ENCODE peak calls at places on chromosomes 2 and 18, in eight cellular contexts. W, A, J, V, X, O, U and Y are unnamed samples.

GRCh38 chr2:74991977-74992376 is 33.5 kb downstream of the POLE4 start:
- DNase-seq in J (peak; percentile 76), X (no peak), A (no peak), V (peak; percentile 67), W (no peak), U (no peak), O (no peak), Y (peak; percentile 82)

GRCh38 chr18:80109676-80110078 is 615 bp downstream of the ADNP2 start:
- DNase-seq in J (peak; percentile 76), O (no peak), W (peak; percentile 60), V (peak; percentile 61), X (no peak), A (peak; percentile 26), U (peak; percentile 83), Y (peak; percentile 32)

GRCh38 chr2:216551234-216551633 is 52.6 kb downstream of the RPL37A start:
- DNase-seq in A (no peak), W (no peak), U (no peak), X (no peak), O (peak; percentile 66), V (peak; percentile 74), J (no peak), Y (peak; percentile 29)

GRCh38 chr2:111219285-111219684 is 98.6 kb downstream of the BCL2L11 start:
- DNase-seq in W (no peak), A (no peak), U (peak; percentile 49), J (peak; percentile 59), X (no peak), V (no peak), O (no peak), Y (no peak)

GRCh38 chr2:154639997-154640396 is 58.5 kb upstream of the KCNJ3 start:
- DNase-seq in W (no peak), U (no peak), J (no peak), A (no peak), V (no peak), X (no peak), O (no peak), Y (no peak)

GRCh38 chr2:99680946-99681345 is 191.1 kb upstream of the REV1 start:
- DNase-seq in U (no peak), O (no peak), A (no peak), V (peak; percentile 76), X (no peak), W (no peak), J (no peak), Y (peak; percentile 7)

GRCh38 chr2:74564222-74564621 is 9.7 kb downstream of the DOK1 start:
- DNase-seq in U (no peak), X (no peak), W (no peak), O (no peak), J (no peak), A (no peak), V (peak; percentile 79), Y (peak; percentile 41)

GRCh38 chr18:49764032-49764431 is 49.3 kb downstream of the ACAA2 start:
- DNase-seq in J (no peak), V (peak; percentile 78), U (no peak), A (no peak), O (no peak), X (no peak), W (no peak), Y (peak; percentile 43)

GRCh38 chr2:26652361-26653041 is 11.3 kb upstream of the CIB4 start:
- DNase-seq in X (no peak), J (no peak), U (no peak), A (no peak), V (peak; percentile 69), O (no peak), W (no peak), Y (peak; percentile 23)

GRCh38 chr2:134361648-134362047 is 107.8 kb downstream of the MGAT5 start:
- DNase-seq in V (no peak), A (no peak), X (no peak), U (no peak), J (no peak), W (no peak), O (no peak), Y (no peak)

GRCh38 chr2:215188078-215188477 is 49.7 kb upstream of the ABCA12 start:
- DNase-seq in V (no peak), W (no peak), A (no peak), X (no peak), U (no peak), J (peak; percentile 10), O (no peak), Y (no peak)